ENCODE peak calls at places on chromosomes 3 and 15, in five cellular contexts. F, O, A, Y and U are unnamed samples.
A peak's percentile ranks its signal among the peaks of the same experiment; 100 is the strongest.

GRCh38 chr3:55678521-55679216 is 191.6 kb upstream of the WNT5A start:
- DNase-seq in F (no peak), O (no peak), A (no peak), Y (no peak), U (no peak)

GRCh38 chr3:117661636-117662095 is 952.1 kb downstream of the TUSC7 start:
- DNase-seq in F (no peak), O (no peak), A (peak; percentile 52), Y (no peak), U (peak; percentile 6)

GRCh38 chr15:76138436-76138835 is 78.7 kb downstream of the TMEM266 start:
- DNase-seq in F (no peak), O (no peak), A (no peak), Y (no peak), U (no peak)

GRCh38 chr3:126345641-126346460 is 11.4 kb downstream of the KLF15 start:
- DNase-seq in F (no peak), O (no peak), A (no peak), Y (no peak), U (no peak)

GRCh38 chr3:73513260-73513659 is 111.5 kb downstream of the PDZRN3 start:
- DNase-seq in F (no peak), O (no peak), A (no peak), Y (no peak), U (no peak)

GRCh38 chr3:8503871-8504610 is 2.4 kb downstream of the LMCD1 start:
- DNase-seq in F (no peak), O (peak; percentile 22), A (no peak), Y (no peak), U (peak; percentile 65)

GRCh38 chr15:53758412-53758811 is 1.1 kb downstream of the WDR72 start:
- DNase-seq in F (no peak), O (no peak), A (no peak), Y (no peak), U (no peak)

GRCh38 chr3:61627768-61628185 is 66.4 kb downstream of the PTPRG start:
- DNase-seq in F (peak; percentile 26), O (no peak), A (peak; percentile 93), Y (no peak), U (peak; percentile 96)

GRCh38 chr3:13793451-13793850 is 86.4 kb downstream of the WNT7A start:
- DNase-seq in F (no peak), O (no peak), A (no peak), Y (no peak), U (no peak)

GRCh38 chr15:101023501-101024110 is 104.4 kb downstream of the LRRK1 start:
- DNase-seq in F (no peak), O (no peak), A (no peak), Y (no peak), U (peak; percentile 4)

GRCh38 chr3:153970735-153971347 is 150.3 kb upstream of the ARHGEF26 start:
- DNase-seq in F (peak; percentile 4), O (no peak), A (peak; percentile 25), Y (no peak), U (peak; percentile 19)

GRCh38 chr15:77040673-77041072 is 30.2 kb downstream of the TSPAN3 start:
- DNase-seq in F (no peak), O (no peak), A (no peak), Y (no peak), U (no peak)

GRCh38 chr15:79516155-79516554 is 84.0 kb downstream of the MINAR1 start:
- DNase-seq in F (no peak), O (no peak), A (no peak), Y (no peak), U (no peak)

GRCh38 chr15:39304931-39305728 is 275.7 kb upstream of the THBS1 start:
- DNase-seq in F (no peak), O (no peak), A (peak; percentile 64), Y (no peak), U (no peak)

GRCh38 chr3:86995537-86995936 is 4.6 kb upstream of the VGLL3 start:
- DNase-seq in F (no peak), O (no peak), A (peak; percentile 94), Y (no peak), U (peak; percentile 84)

GRCh38 chr3:100455841-100456550 is 36.4 kb upstream of the TMEM45A start:
- DNase-seq in F (no peak), O (no peak), A (peak; percentile 5), Y (no peak), U (no peak)

GRCh38 chr3:141230293-141230692 is 1.3 kb upstream of the PXYLP1 start:
- DNase-seq in F (no peak), O (no peak), A (no peak), Y (no peak), U (no peak)

GRCh38 chr3:14329116-14329830 is 73.1 kb upstream of the SLC6A6 start:
- DNase-seq in F (no peak), O (no peak), A (peak; percentile 27), Y (no peak), U (peak; percentile 10)

GRCh38 chr15:38036790-38037338 is 102.4 kb downstream of the TMCO5A start:
- DNase-seq in F (no peak), O (no peak), A (no peak), Y (no peak), U (no peak)

GRCh38 chr15:62986948-62987347 is 55.6 kb upstream of the TPM1 start:
- DNase-seq in F (no peak), O (no peak), A (no peak), Y (no peak), U (no peak)

GRCh38 chr15:22831473-22831872 is 7.0 kb upstream of the NIPA2 start:
- DNase-seq in F (no peak), O (no peak), A (no peak), Y (no peak), U (no peak)

GRCh38 chr3:57757642-57758297 is 1.7 kb downstream of the SLMAP start:
- DNase-seq in F (peak; percentile 19), O (no peak), A (no peak), Y (no peak), U (peak; percentile 64)